ENCODE peak calls at places on chromosomes 5 and 9, in four cellular contexts. One of them, this sample, is unnamed.
A peak's percentile ranks its signal among the peaks of the same experiment; 100 is the strongest.

GRCh38 chr9:12790883-12791282 is 16.1 kb downstream of the LURAP1L start:
- DNase-seq in HepG2: no peak
- DNase-seq in K562: no peak
- DNase-seq in A549: no peak
- DNase-seq in this sample: no peak

GRCh38 chr9:14314424-14314928 is 535 bp upstream of the NFIB start:
- DNase-seq in HepG2: peak; percentile 57
- DNase-seq in K562: peak; percentile 36
- DNase-seq in A549: peak; percentile 82
- DNase-seq in this sample: no peak

GRCh38 chr5:37730896-37731455 is 108.9 kb downstream of the GDNF start:
- DNase-seq in HepG2: no peak
- DNase-seq in K562: no peak
- DNase-seq in A549: no peak
- DNase-seq in this sample: no peak

GRCh38 chr9:93569775-93570174 is 6.6 kb upstream of the PHF2 start:
- DNase-seq in HepG2: no peak
- DNase-seq in K562: no peak
- DNase-seq in A549: no peak
- DNase-seq in this sample: no peak

GRCh38 chr9:107472581-107473335 is 16.8 kb downstream of the KLF4 start:
- DNase-seq in HepG2: no peak
- DNase-seq in K562: no peak
- DNase-seq in A549: no peak
- DNase-seq in this sample: no peak

GRCh38 chr5:145806923-145807322 is 28.2 kb downstream of the PRELID2 start:
- DNase-seq in HepG2: no peak
- DNase-seq in K562: no peak
- DNase-seq in A549: no peak
- DNase-seq in this sample: no peak

GRCh38 chr9:115008536-115008935 is 78.1 kb upstream of the TNFSF8 start:
- DNase-seq in HepG2: no peak
- DNase-seq in K562: no peak
- DNase-seq in A549: peak; percentile 33
- DNase-seq in this sample: no peak

GRCh38 chr5:139676951-139677367 is 28.8 kb downstream of the CXXC5 start:
- DNase-seq in HepG2: no peak
- DNase-seq in K562: no peak
- DNase-seq in A549: no peak
- DNase-seq in this sample: no peak

GRCh38 chr5:154384480-154385235 is 61.1 kb upstream of the SAP30L start:
- DNase-seq in HepG2: no peak
- DNase-seq in K562: no peak
- DNase-seq in A549: no peak
- DNase-seq in this sample: peak; percentile 99

GRCh38 chr5:19866088-19866446 is 121.9 kb downstream of the CDH18 start:
- DNase-seq in HepG2: no peak
- DNase-seq in K562: no peak
- DNase-seq in A549: no peak
- DNase-seq in this sample: no peak

GRCh38 chr5:45696206-45696836 is at the start of gene HCN1:
- DNase-seq in HepG2: peak; percentile 17
- DNase-seq in K562: no peak
- DNase-seq in A549: peak; percentile 23
- DNase-seq in this sample: no peak

GRCh38 chr9:100277166-100277979 is 75.4 kb downstream of the TEX10 start:
- DNase-seq in HepG2: no peak
- DNase-seq in K562: no peak
- DNase-seq in A549: no peak
- DNase-seq in this sample: no peak

GRCh38 chr5:6302684-6303083 is 75.7 kb downstream of the MED10 start:
- DNase-seq in HepG2: no peak
- DNase-seq in K562: no peak
- DNase-seq in A549: no peak
- DNase-seq in this sample: no peak

GRCh38 chr5:58450811-58451629 is 8.9 kb downstream of the PLK2 start:
- DNase-seq in HepG2: no peak
- DNase-seq in K562: no peak
- DNase-seq in A549: no peak
- DNase-seq in this sample: no peak

GRCh38 chr9:100598641-100599145 is 20.8 kb downstream of the CAVIN4 start:
- DNase-seq in HepG2: peak; percentile 69
- DNase-seq in K562: peak; percentile 66
- DNase-seq in A549: peak; percentile 63
- DNase-seq in this sample: no peak

GRCh38 chr5:56169281-56169680 is 63.8 kb downstream of the ANKRD55 start:
- DNase-seq in HepG2: no peak
- DNase-seq in K562: no peak
- DNase-seq in A549: no peak
- DNase-seq in this sample: no peak

GRCh38 chr5:57655228-57655627 is 172.6 kb upstream of the ACTBL2 start:
- DNase-seq in HepG2: no peak
- DNase-seq in K562: no peak
- DNase-seq in A549: no peak
- DNase-seq in this sample: no peak

GRCh38 chr9:133738039-133738805 is at the start of gene SARDH:
- DNase-seq in HepG2: peak; percentile 77
- DNase-seq in K562: peak; percentile 75
- DNase-seq in A549: peak; percentile 55
- DNase-seq in this sample: no peak

GRCh38 chr5:126778675-126779403 is 1.9 kb downstream of the LMNB1 start:
- DNase-seq in HepG2: no peak
- DNase-seq in K562: no peak
- DNase-seq in A549: no peak
- DNase-seq in this sample: no peak

GRCh38 chr5:94693043-94693822 is 74.8 kb downstream of the SLF1 start:
- DNase-seq in HepG2: peak; percentile 33
- DNase-seq in K562: no peak
- DNase-seq in A549: no peak
- DNase-seq in this sample: no peak

GRCh38 chr9:133683494-133684460 is 47.6 kb downstream of the DBH start:
- DNase-seq in HepG2: no peak
- DNase-seq in K562: no peak
- DNase-seq in A549: no peak
- DNase-seq in this sample: no peak

GRCh38 chr5:163915481-163915961 is 410.1 kb downstream of the MAT2B start:
- DNase-seq in HepG2: peak; percentile 27
- DNase-seq in K562: no peak
- DNase-seq in A549: no peak
- DNase-seq in this sample: peak; percentile 62

GRCh38 chr5:78689893-78690592 is 41.5 kb upstream of the LHFPL2 start:
- DNase-seq in HepG2: no peak
- DNase-seq in K562: no peak
- DNase-seq in A549: no peak
- DNase-seq in this sample: no peak

GRCh38 chr5:65483474-65484346 is 2.0 kb upstream of the ADAMTS6 start:
- DNase-seq in HepG2: peak; percentile 63
- DNase-seq in K562: no peak
- DNase-seq in A549: no peak
- DNase-seq in this sample: peak; percentile 36

GRCh38 chr5:10118150-10118549 is 131.5 kb downstream of the ATPSCKMT start:
- DNase-seq in HepG2: no peak
- DNase-seq in K562: no peak
- DNase-seq in A549: no peak
- DNase-seq in this sample: no peak

GRCh38 chr9:980621-981020 is 4.2 kb downstream of the DMRT3 start:
- DNase-seq in HepG2: no peak
- DNase-seq in K562: no peak
- DNase-seq in A549: no peak
- DNase-seq in this sample: no peak

GRCh38 chr5:194102-194501 is 2.8 kb downstream of the LRRC14B start:
- DNase-seq in HepG2: no peak
- DNase-seq in K562: no peak
- DNase-seq in A549: no peak
- DNase-seq in this sample: no peak

GRCh38 chr5:178314066-178314660 is 81.6 kb upstream of the PHYKPL start:
- DNase-seq in HepG2: no peak
- DNase-seq in K562: no peak
- DNase-seq in A549: no peak
- DNase-seq in this sample: no peak

GRCh38 chr9:127245637-127246164 is 18.9 kb upstream of the GARNL3 start:
- DNase-seq in HepG2: no peak
- DNase-seq in K562: no peak
- DNase-seq in A549: no peak
- DNase-seq in this sample: no peak

GRCh38 chr9:81559741-81560140 is 129.6 kb downstream of the TLE1 start:
- DNase-seq in HepG2: peak; percentile 63
- DNase-seq in K562: no peak
- DNase-seq in A549: peak; percentile 51
- DNase-seq in this sample: no peak

GRCh38 chr5:17398439-17398838 is 99.6 kb upstream of the TAF11L2 start:
- DNase-seq in HepG2: no peak
- DNase-seq in K562: no peak
- DNase-seq in A549: no peak
- DNase-seq in this sample: no peak

GRCh38 chr5:79686799-79687198 is 2.8 kb upstream of the CMYA5 start:
- DNase-seq in HepG2: no peak
- DNase-seq in K562: no peak
- DNase-seq in A549: no peak
- DNase-seq in this sample: no peak

GRCh38 chr5:73451218-73452130 is 2.9 kb upstream of the FOXD1 start:
- DNase-seq in HepG2: no peak
- DNase-seq in K562: peak; percentile 73
- DNase-seq in A549: no peak
- DNase-seq in this sample: no peak

GRCh38 chr5:55694152-55694830 is 17.8 kb downstream of the SLC38A9 start:
- DNase-seq in HepG2: peak; percentile 34
- DNase-seq in K562: no peak
- DNase-seq in A549: no peak
- DNase-seq in this sample: no peak

GRCh38 chr9:29214702-29215248 is 1641.5 kb upstream of the C9orf72 start:
- DNase-seq in HepG2: no peak
- DNase-seq in K562: no peak
- DNase-seq in A549: peak; percentile 6
- DNase-seq in this sample: no peak

GRCh38 chr9:29211681-29212589 is 1638.7 kb upstream of the C9orf72 start:
- DNase-seq in HepG2: peak; percentile 12
- DNase-seq in K562: no peak
- DNase-seq in A549: peak; percentile 56
- DNase-seq in this sample: no peak

GRCh38 chr9:29213374-29214161 is 1640.3 kb upstream of the C9orf72 start:
- DNase-seq in HepG2: no peak
- DNase-seq in K562: no peak
- DNase-seq in A549: peak; percentile 50
- DNase-seq in this sample: no peak

GRCh38 chr9:29212590-29213373 is 1639.5 kb upstream of the C9orf72 start:
- DNase-seq in HepG2: no peak
- DNase-seq in K562: no peak
- DNase-seq in A549: peak; percentile 44
- DNase-seq in this sample: no peak

GRCh38 chr9:29214162-29214520 is 1640.9 kb upstream of the C9orf72 start:
- DNase-seq in HepG2: no peak
- DNase-seq in K562: no peak
- DNase-seq in A549: peak; percentile 68
- DNase-seq in this sample: no peak
- TF ChIP-seq POLR2AphosphoS2 in HepG2: no peak
- TF ChIP-seq POLR2AphosphoS2 in K562: no peak
- TF ChIP-seq POLR2AphosphoS2 in A549: no peak
- TF ChIP-seq POLR2AphosphoS2 in this sample: no peak

GRCh38 chr5:67643531-67643930 is 446.9 kb upstream of the CD180 start:
- DNase-seq in HepG2: no peak
- DNase-seq in K562: no peak
- DNase-seq in A549: no peak
- DNase-seq in this sample: no peak

GRCh38 chr5:67636091-67636490 is 439.5 kb upstream of the CD180 start:
- DNase-seq in HepG2: no peak
- DNase-seq in K562: no peak
- DNase-seq in A549: no peak
- DNase-seq in this sample: no peak

GRCh38 chr5:67639311-67639710 is 442.7 kb upstream of the CD180 start:
- DNase-seq in HepG2: no peak
- DNase-seq in K562: no peak
- DNase-seq in A549: no peak
- DNase-seq in this sample: no peak

GRCh38 chr5:67636850-67637524 is 440.4 kb upstream of the CD180 start:
- DNase-seq in HepG2: no peak
- DNase-seq in K562: no peak
- DNase-seq in A549: no peak
- DNase-seq in this sample: no peak

DNA sequence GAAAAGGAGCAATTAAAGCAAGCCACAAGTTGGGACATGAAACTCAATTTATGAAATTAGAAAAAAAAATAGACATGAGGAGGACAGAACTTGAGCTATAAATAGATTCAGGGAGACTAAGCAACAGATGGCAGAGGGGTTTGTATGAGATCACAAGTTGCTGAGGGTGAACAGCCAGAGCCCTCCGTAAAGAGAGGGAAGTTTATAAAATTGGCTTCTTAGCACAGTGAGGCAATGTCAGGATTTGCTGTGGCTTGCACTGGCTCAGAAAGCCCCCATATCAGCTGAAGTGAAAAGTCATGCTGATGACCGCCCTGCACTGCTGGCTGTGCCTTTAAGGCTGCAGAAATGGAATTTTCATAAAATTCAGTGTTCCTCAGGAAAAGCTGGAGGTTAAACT is 443.4 kb upstream of the CD180 start:
- DNase-seq in HepG2: no peak
- DNase-seq in K562: no peak
- DNase-seq in A549: no peak
- DNase-seq in this sample: no peak
- TF ChIP-seq POLR2AphosphoS2 in HepG2: no peak
- TF ChIP-seq POLR2AphosphoS2 in K562: no peak
- TF ChIP-seq POLR2AphosphoS2 in A549: no peak
- TF ChIP-seq POLR2AphosphoS2 in this sample: no peak

DNA sequence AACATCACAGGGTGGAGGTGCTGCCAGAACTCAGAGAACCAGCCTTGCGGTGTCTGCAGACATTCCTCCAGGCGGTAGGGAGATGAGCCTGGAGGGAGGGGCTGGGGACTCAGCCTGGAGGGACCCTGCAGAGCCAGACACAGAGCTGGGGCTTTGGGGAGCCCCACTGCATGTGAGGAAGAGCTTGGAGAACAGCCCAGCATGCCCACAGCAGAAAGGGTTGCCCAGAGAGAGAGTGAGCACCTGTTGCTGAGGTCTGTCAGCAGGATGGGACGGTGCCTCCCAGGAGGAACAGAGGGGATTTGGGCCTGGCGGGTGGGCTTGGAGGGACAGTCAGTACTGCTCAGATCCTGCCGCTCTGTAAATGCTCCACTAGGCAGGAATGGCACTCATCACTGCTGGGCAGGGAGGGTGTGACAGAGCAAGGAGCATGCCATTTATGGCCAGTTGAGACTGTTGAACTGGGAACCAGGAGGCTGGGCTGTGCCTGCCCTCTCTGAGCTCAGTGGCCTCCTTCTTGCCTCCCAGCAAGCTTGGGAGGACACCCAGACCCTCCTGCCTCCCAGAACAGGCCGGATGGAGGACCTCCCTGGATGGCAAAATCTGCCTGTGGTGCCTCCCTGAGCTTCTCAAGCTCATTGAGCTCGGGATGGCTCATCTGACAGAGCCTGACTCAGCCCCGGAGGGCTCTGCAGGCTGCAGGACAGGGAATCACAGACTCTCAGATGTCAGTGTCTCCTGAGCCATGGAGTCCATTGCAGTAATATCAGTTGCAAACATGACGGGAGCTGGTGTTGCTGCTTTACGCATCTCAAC is 828 bp upstream of the HRCT1 start:
- DNase-seq in HepG2: no peak
- DNase-seq in K562: no peak
- DNase-seq in A549: no peak
- DNase-seq in this sample: no peak
- TF ChIP-seq POLR2AphosphoS2 in HepG2: no peak
- TF ChIP-seq POLR2AphosphoS2 in K562: no peak
- TF ChIP-seq POLR2AphosphoS2 in A549: no peak
- TF ChIP-seq POLR2AphosphoS2 in this sample: no peak

GRCh38 chr9:120366646-120367019 is 213.3 kb downstream of the CDK5RAP2 start:
- DNase-seq in HepG2: peak; percentile 88
- DNase-seq in K562: no peak
- DNase-seq in A549: peak; percentile 89
- DNase-seq in this sample: no peak
- TF ChIP-seq POLR2AphosphoS2 in HepG2: no peak
- TF ChIP-seq POLR2AphosphoS2 in K562: no peak
- TF ChIP-seq POLR2AphosphoS2 in A549: no peak
- TF ChIP-seq POLR2AphosphoS2 in this sample: no peak